ENCODE peak calls at places on chromosome 2, in six cellular contexts. O is T-helper 2 cell, G is mucosa of gallbladder, L is occipital lobe, W is Caki2, Y is GM10248. P is an unnamed sample.

GRCh38 chr2:133886735-133887675 is 318.7 kb upstream of the NCKAP5 start:
- DNase-seq in G (peak), Y (peak), W (peak), O (peak), L (peak), P (no peak)

GRCh38 chr2:64750001-64750816 is 96.5 kb upstream of the SERTAD2 start:
- DNase-seq in Y (no peak), L (peak), O (peak), G (no peak), W (peak), P (peak)

GRCh38 chr2:24083567-24084385 is 858 bp downstream of the TP53I3 start:
- DNase-seq in G (peak), O (no peak), W (peak), Y (peak), L (no peak), P (no peak)

GRCh38 chr2:234146087-234146826 is 95.8 kb downstream of the SPP2 start:
- DNase-seq in G (no peak), W (peak), L (no peak), Y (no peak), O (no peak), P (no peak)

GRCh38 chr2:36059684-36060083 is 295.9 kb upstream of the CRIM1 start:
- DNase-seq in Y (peak), L (no peak), W (no peak), O (no peak), G (no peak), P (no peak)

GRCh38 chr2:29426354-29426753 is 311.1 kb downstream of the CLIP4 start:
- DNase-seq in G (no peak), W (no peak), L (no peak), O (no peak), Y (no peak), P (no peak)

GRCh38 chr2:227473019-227473461 is 1.1 kb downstream of the AGFG1 start:
- DNase-seq in Y (no peak), W (no peak), L (no peak), O (no peak), G (no peak), P (no peak)

GRCh38 chr2:220437938-220438337 is 810.5 kb downstream of the SLC4A3 start:
- DNase-seq in Y (no peak), O (no peak), W (no peak), L (no peak), G (no peak), P (no peak)

GRCh38 chr2:42214669-42215068 is 45.5 kb downstream of the EML4 start:
- DNase-seq in O (no peak), L (no peak), Y (no peak), G (no peak), W (no peak), P (no peak)

GRCh38 chr2:170815311-170815710 is 1.4 kb upstream of the GAD1 start:
- DNase-seq in W (no peak), L (no peak), Y (no peak), G (no peak), O (no peak), P (no peak)

GRCh38 chr2:29033172-29033571 is 41.2 kb downstream of the PCARE start:
- DNase-seq in L (no peak), W (peak), G (peak), O (no peak), Y (no peak), P (no peak)

GRCh38 chr2:231530099-231531085 is at the start of gene NMUR1:
- DNase-seq in L (no peak), G (peak), O (peak), Y (peak), W (no peak), P (no peak)

GRCh38 chr2:174247474-174248186 is 702 bp downstream of the OLA1 start:
- DNase-seq in W (no peak), O (no peak), G (no peak), Y (peak), L (peak), P (no peak)

GRCh38 chr2:129887688-129888266 is 91.7 kb upstream of the RAB6C start:
- DNase-seq in O (no peak), L (no peak), Y (no peak), G (no peak), W (no peak), P (peak)

GRCh38 chr2:101418704-101419663 is 31.7 kb upstream of the CREG2 start:
- DNase-seq in G (peak), L (no peak), O (peak), W (peak), Y (peak), P (peak)

GRCh38 chr2:144239726-144240125 is 280.2 kb downstream of the ZEB2 start:
- DNase-seq in G (no peak), O (no peak), L (no peak), W (no peak), Y (no peak), P (no peak)

GRCh38 chr2:5908030-5908429 is 215.8 kb downstream of the SOX11 start:
- DNase-seq in O (no peak), G (no peak), Y (no peak), W (no peak), L (no peak), P (no peak)

GRCh38 chr2:225120175-225120574 is 77.9 kb upstream of the DOCK10 start:
- DNase-seq in G (no peak), L (no peak), O (no peak), W (no peak), Y (no peak), P (no peak)

GRCh38 chr2:71380665-71381064 is 49.1 kb downstream of the ZNF638 start:
- DNase-seq in Y (no peak), G (no peak), O (no peak), L (no peak), W (no peak), P (no peak)

GRCh38 chr2:19673213-19673791 is 228.5 kb downstream of the TTC32 start:
- DNase-seq in Y (no peak), W (peak), L (no peak), O (no peak), G (no peak), P (peak)

GRCh38 chr2:238771193-238771592 is 76.7 kb upstream of the TWIST2 start:
- DNase-seq in W (no peak), L (no peak), O (no peak), G (no peak), Y (no peak), P (no peak)

GRCh38 chr2:68645523-68645922 is 2.1 kb downstream of the PROKR1 start:
- DNase-seq in W (no peak), O (no peak), G (no peak), Y (no peak), L (no peak), P (no peak)

GRCh38 chr2:205024822-205025518 is 479.7 kb downstream of the PARD3B start:
- DNase-seq in G (peak), W (peak), Y (no peak), O (no peak), L (peak), P (peak)

GRCh38 chr2:223589901-223590300 is 12.3 kb downstream of the SCG2 start:
- DNase-seq in O (no peak), Y (no peak), G (no peak), W (no peak), L (no peak), P (no peak)

GRCh38 chr2:66512626-66513025 is 77.7 kb downstream of the MEIS1 start:
- DNase-seq in L (no peak), W (no peak), O (no peak), G (no peak), Y (no peak), P (no peak)

P was measured in coronary artery.